ENCODE peak calls at places on chromosome 2, in nine cellular contexts. N, C, H, D, Q, Z, U, S and J are unnamed samples.

GRCh38 chr2:37809931-37810570 is 115.0 kb upstream of the RMDN2 start:
- DNase-seq in H (no peak), U (no peak), S (no peak), N (no peak), D (no peak), Z (peak), Q (no peak), C (no peak), J (no peak)

GRCh38 chr2:129069875-129070594 is 751.4 kb upstream of the HS6ST1 start:
- DNase-seq in C (no peak), Q (no peak), H (no peak), U (no peak), S (no peak), N (peak), D (no peak), Z (no peak), J (no peak)

GRCh38 chr2:53286336-53286735 is 481.3 kb upstream of the CHAC2 start:
- DNase-seq in D (no peak), C (peak), S (no peak), Z (no peak), H (no peak), U (no peak), Q (no peak), N (no peak), J (no peak)

GRCh38 chr2:30336978-30337841 is 105.9 kb downstream of the LBH start:
- DNase-seq in D (no peak), Z (no peak), S (no peak), H (no peak), U (no peak), C (no peak), Q (no peak), N (no peak), J (no peak)

GRCh38 chr2:199778655-199779054 is 72.3 kb downstream of the FTCDNL1 start:
- DNase-seq in S (no peak), H (no peak), C (no peak), Q (no peak), U (no peak), N (no peak), Z (no peak), D (no peak), J (no peak)

GRCh38 chr2:240480834-240481623 is 45.6 kb downstream of the GPC1 start:
- DNase-seq in D (no peak), C (no peak), U (no peak), H (no peak), N (no peak), S (no peak), Q (no peak), Z (no peak), J (no peak)

GRCh38 chr2:10079192-10079930 is 850 bp downstream of the CYS1 start:
- DNase-seq in U (peak), Q (peak), D (no peak), H (no peak), S (peak), Z (peak), N (peak), C (peak), J (no peak)

GRCh38 chr2:37881397-37881796 is 43.7 kb upstream of the RMDN2 start:
- DNase-seq in H (no peak), Z (no peak), D (no peak), Q (no peak), S (no peak), C (peak), N (no peak), U (no peak), J (no peak)

GRCh38 chr2:102315850-102316370 is 4.5 kb downstream of the IL1RL1 start:
- DNase-seq in D (no peak), Q (no peak), N (no peak), H (no peak), U (no peak), C (no peak), S (no peak), Z (no peak), J (no peak)

GRCh38 chr2:36536776-36537175 is 61.2 kb downstream of the FEZ2 start:
- DNase-seq in C (no peak), Z (no peak), N (no peak), U (no peak), Q (no peak), S (no peak), H (no peak), D (no peak), J (no peak)

GRCh38 chr2:42216712-42217111 is 47.6 kb downstream of the EML4 start:
- DNase-seq in U (no peak), H (no peak), D (no peak), Q (no peak), C (no peak), Z (peak), S (no peak), N (no peak), J (no peak)

GRCh38 chr2:53768233-53768542 is 584 bp downstream of the CHAC2 start:
- DNase-seq in D (no peak), U (no peak), H (no peak), Z (peak), N (no peak), S (no peak), Q (no peak), C (no peak), J (no peak)

GRCh38 chr2:137228566-137228965 is 463.2 kb downstream of the THSD7B start:
- DNase-seq in S (no peak), Q (no peak), U (no peak), N (no peak), C (no peak), H (no peak), D (no peak), Z (peak), J (no peak)

GRCh38 chr2:100615886-100616285 is 53.1 kb downstream of the PDCL3 start:
- DNase-seq in C (no peak), D (no peak), U (no peak), S (no peak), Z (no peak), N (no peak), H (no peak), Q (no peak), J (no peak)

GRCh38 chr2:188399159-188399558 is 107.5 kb downstream of the GULP1 start:
- DNase-seq in Q (peak), C (no peak), H (no peak), N (no peak), D (no peak), Z (peak), S (no peak), U (peak), J (no peak)

GRCh38 chr2:39584283-39584972 is 81.3 kb upstream of the TMEM178A start:
- DNase-seq in H (no peak), Z (peak), D (no peak), U (no peak), Q (no peak), N (no peak), C (no peak), S (no peak), J (no peak)

GRCh38 chr2:114762986-114763385 is 320.5 kb downstream of the DPP10 start:
- DNase-seq in D (no peak), C (no peak), S (peak), U (no peak), N (no peak), H (no peak), Z (no peak), Q (no peak), J (no peak)

GRCh38 chr2:235116885-235117492 is 165.2 kb downstream of the SH3BP4 start:
- DNase-seq in S (no peak), H (peak), Q (no peak), U (no peak), Z (peak), C (peak), N (no peak), D (no peak), J (peak)